ENCODE peak calls at places on chromosomes 3 and 15, in seven cellular contexts. Q is psoas muscle, V is ovary, I is colonic mucosa, R is lower leg skin, N is iPS DF 6.9, F is foreskin fibroblast. W is an unnamed sample.

GRCh38 chr3:128609294-128609693 is 41.3 kb downstream of the RPN1 start:
- DNase-seq in Q (no peak), N (no peak), I (no peak), V (no peak), R (no peak), F (no peak), W (no peak)

GRCh38 chr3:33145221-33145900 is 31.5 kb downstream of the CRTAP start:
- DNase-seq in I (no peak), F (no peak), V (no peak), Q (no peak), R (no peak), N (no peak), W (no peak)

GRCh38 chr3:21328982-21329381 is 422.0 kb downstream of the ZNF385D start:
- DNase-seq in N (no peak), I (no peak), V (no peak), F (no peak), R (no peak), Q (no peak), W (no peak)

GRCh38 chr3:157347577-157348303 is 88.9 kb upstream of the PTX3 start:
- DNase-seq in F (peak; percentile 46), I (no peak), Q (no peak), R (no peak), N (no peak), V (no peak), W (no peak)

GRCh38 chr15:91866971-91867372 is 13.5 kb downstream of the SLCO3A1 start:
- DNase-seq in V (peak; percentile 43), N (no peak), I (no peak), Q (peak; percentile 59), F (no peak), R (peak; percentile 60), W (peak; percentile 30)

GRCh38 chr3:135109681-135110080 is 314.6 kb downstream of the EPHB1 start:
- DNase-seq in Q (no peak), R (no peak), F (peak; percentile 1), N (no peak), I (no peak), V (no peak), W (no peak)

GRCh38 chr3:39021029-39021428 is 30.7 kb downstream of the SCN11A start:
- DNase-seq in Q (no peak), I (no peak), F (no peak), V (no peak), R (no peak), N (no peak), W (no peak)

GRCh38 chr15:55281517-55282227 is 7.9 kb downstream of the RAB27A start:
- DNase-seq in Q (no peak), N (no peak), V (no peak), F (no peak), R (no peak), I (no peak), W (no peak)

GRCh38 chr3:138479355-138479964 is 45.0 kb downstream of the ESYT3 start:
- DNase-seq in R (no peak), N (peak; percentile 16), V (no peak), F (peak; percentile 76), I (peak; percentile 40), Q (no peak), W (peak; percentile 61)

GRCh38 chr3:69784854-69785523 is 45.7 kb downstream of the MITF start:
- DNase-seq in V (peak; percentile 35), N (no peak), F (peak; percentile 94), Q (peak; percentile 86), I (peak; percentile 23), R (peak; percentile 46), W (peak; percentile 51)

GRCh38 chr3:16350041-16350952 is 85.3 kb downstream of the OXNAD1 start:
- DNase-seq in Q (no peak), I (no peak), F (peak; percentile 90), V (no peak), R (no peak), N (no peak), W (peak; percentile 77)

GRCh38 chr3:45367451-45367850 is 20.9 kb upstream of the LARS2 start:
- DNase-seq in V (no peak), I (peak; percentile 71), N (no peak), Q (no peak), F (peak; percentile 81), R (no peak), W (peak; percentile 45)

GRCh38 chr15:20106026-20106425 is 435.6 kb downstream of the GOLGA6L6 start:
- DNase-seq in I (no peak), F (no peak), N (no peak), Q (peak; percentile 54), V (no peak), R (no peak), W (no peak)

GRCh38 chr15:93382196-93382820 is 293.3 kb upstream of the RGMA start:
- DNase-seq in F (no peak), R (no peak), N (no peak), V (no peak), I (no peak), Q (no peak), W (no peak)

GRCh38 chr3:75396316-75396802 is 267.8 kb upstream of the FRG2C start:
- DNase-seq in F (peak; percentile 46), V (no peak), R (no peak), Q (no peak), N (no peak), I (peak; percentile 22), W (no peak)

GRCh38 chr3:112639451-112640332 is 1.3 kb downstream of the CCDC80 start:
- DNase-seq in F (no peak), R (no peak), Q (no peak), I (peak; percentile 18), N (no peak), V (peak; percentile 32), W (no peak)
- H3K4me3 ChIP-seq in F (peak overlapping the region; percentile 66), R (no peak overlapping the region), Q (peak overlapping the region; percentile 54), I (no peak overlapping the region), N (no peak overlapping the region), V (peak overlapping the region; percentile 35), W (peak overlapping the region; percentile 67)

GRCh38 chr3:72485649-72486048 is 362.6 kb downstream of the SHQ1 start:
- DNase-seq in I (no peak), V (no peak), F (no peak), Q (peak; percentile 63), R (peak; percentile 23), N (no peak), W (peak; percentile 21)

GRCh38 chr3:72487078-72487765 is 361.0 kb downstream of the SHQ1 start:
- DNase-seq in R (peak; percentile 82), N (no peak), F (peak; percentile 90), Q (peak; percentile 87), I (peak; percentile 52), V (peak; percentile 31), W (peak; percentile 82)

GRCh38 chr3:72488736-72489030 is 359.6 kb downstream of the SHQ1 start:
- DNase-seq in R (peak; percentile 32), N (no peak), Q (no peak), F (peak; percentile 42), I (no peak), V (no peak), W (peak; percentile 12)

GRCh38 chr3:72489916-72490315 is 358.3 kb downstream of the SHQ1 start:
- DNase-seq in F (no peak), V (no peak), R (no peak), Q (no peak), N (no peak), I (no peak), W (no peak)

GRCh38 chr3:72487946-72488735 is 360.1 kb downstream of the SHQ1 start:
- DNase-seq in R (no peak), F (no peak), N (no peak), V (no peak), Q (no peak), I (no peak), W (peak; percentile 15)
- H3K4me3 ChIP-seq in R (no peak overlapping the region), F (no peak overlapping the region), N (no peak overlapping the region), V (no peak overlapping the region), Q (no peak overlapping the region), I (no peak overlapping the region), W (no peak overlapping the region)

DNA sequence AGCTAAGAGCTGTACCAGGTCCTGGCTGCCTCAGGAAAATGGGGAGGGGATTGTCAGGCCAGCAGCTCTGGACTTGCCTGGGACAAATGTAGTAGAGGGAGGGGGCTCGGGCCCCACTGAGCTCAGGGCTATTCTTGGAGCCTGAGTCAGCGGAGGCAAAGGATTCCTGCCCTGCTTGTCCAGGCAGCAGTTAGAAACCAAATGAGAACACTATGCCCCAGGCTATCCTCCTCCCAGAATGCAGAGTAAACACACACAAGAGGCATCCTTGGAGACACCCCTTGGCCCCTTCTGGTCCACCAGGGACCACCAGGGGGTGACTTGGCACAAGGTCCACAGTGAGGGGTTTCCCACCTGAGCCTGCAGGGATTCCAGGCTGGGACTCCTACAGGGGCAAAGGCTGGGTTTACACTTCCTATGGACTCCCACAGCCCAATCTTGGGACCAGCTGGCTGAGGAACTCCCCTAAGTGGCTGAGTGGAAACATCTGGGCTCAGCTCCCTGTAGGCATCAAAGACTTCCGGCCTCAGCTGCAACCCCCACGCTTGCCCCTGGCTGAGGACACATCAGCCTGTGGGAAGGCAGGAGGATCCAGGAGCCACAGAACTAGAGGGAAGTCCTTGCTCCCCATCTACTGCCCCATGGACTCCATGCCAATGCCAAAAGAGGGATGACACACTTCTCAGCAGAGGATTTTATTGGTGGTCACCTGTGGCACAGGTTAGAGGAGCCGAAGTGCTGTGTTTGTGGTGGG is 3.4 kb upstream of the COL7A1 start:
- DNase-seq in N (no peak), V (peak; percentile 89), I (no peak), F (peak; percentile 99), Q (peak; percentile 91), R (peak; percentile 81), W (peak; percentile 93)
- H3K4me3 ChIP-seq in N (no peak overlapping the region), V (no peak overlapping the region), I (no peak overlapping the region), F (peak overlapping the region; percentile 27), Q (peak overlapping the region; percentile 2), R (no peak overlapping the region), W (no peak overlapping the region)

GRCh38 chr3:122325769-122326168 is 721 bp downstream of the CSTA start:
- DNase-seq in F (no peak), I (no peak), R (no peak), Q (no peak), V (no peak), N (no peak), W (no peak)
- H3K4me3 ChIP-seq in F (no peak overlapping the region), I (no peak overlapping the region), R (no peak overlapping the region), Q (no peak overlapping the region), V (no peak overlapping the region), N (no peak overlapping the region), W (no peak overlapping the region)

GRCh38 chr15:89496155-89497098 is at the start of gene RHCG:
- DNase-seq in V (no peak), F (peak; percentile 52), R (no peak), N (peak; percentile 81), Q (no peak), I (no peak), W (peak; percentile 50)
- H3K4me3 ChIP-seq in V (no peak within 1 kb of the TSS), F (peak within 1 kb of the TSS; percentile 28), R (no peak within 1 kb of the TSS), N (peak within 1 kb of the TSS; percentile 45), Q (peak within 1 kb of the TSS; percentile 44), I (peak within 1 kb of the TSS; percentile 38), W (peak within 1 kb of the TSS; percentile 19)

GRCh38 chr3:5427021-5427420 is 239.5 kb downstream of the EDEM1 start:
- DNase-seq in R (no peak), N (no peak), F (no peak), I (no peak), Q (no peak), V (no peak), W (no peak)
- H3K4me3 ChIP-seq in R (no peak overlapping the region), N (no peak overlapping the region), F (no peak overlapping the region), I (no peak overlapping the region), Q (no peak overlapping the region), V (no peak overlapping the region), W (no peak overlapping the region)